ENCODE peak calls at places on chromosomes 12 and 14, in four cellular contexts. A is activated effector memory CD4-positive, alpha-beta T cell treated with Interleukin-2 at 50 U/mL for 16 hours; F is C1 segment of cervical spinal cord; T is RWPE1. L is an unnamed sample.

GRCh38 chr12:129025055-129025454 is 171.8 kb downstream of the GLT1D1 start:
- DNase-seq in F (no peak), A (no peak), T (no peak), L (no peak)

GRCh38 chr12:48859607-48860006 is 6.1 kb downstream of the RND1 start:
- DNase-seq in T (no peak), F (no peak), A (no peak), L (no peak)

GRCh38 chr14:63496837-63497400 is 46.3 kb downstream of the PPP2R5E start:
- DNase-seq in T (no peak), A (no peak), F (no peak), L (no peak)

GRCh38 chr12:105214670-105215375 is 21.2 kb downstream of the APPL2 start:
- DNase-seq in A (no peak), F (no peak), T (peak), L (peak)

GRCh38 chr14:54225457-54225856 is 171.3 kb upstream of the CDKN3 start:
- DNase-seq in F (no peak), A (no peak), T (no peak), L (no peak)

GRCh38 chr12:69097619-69098368 is 141.6 kb upstream of the CPSF6 start:
- DNase-seq in A (no peak), T (no peak), F (no peak), L (peak)

GRCh38 chr12:118058881-118059644 is 1.9 kb downstream of the WSB2 start:
- DNase-seq in T (no peak), A (no peak), F (no peak), L (no peak)

GRCh38 chr12:42679402-42679801 is 89.9 kb upstream of the PRICKLE1 start:
- DNase-seq in A (no peak), F (no peak), T (no peak), L (no peak)

GRCh38 chr12:121443193-121443829 is 43.4 kb downstream of the RNF34 start:
- DNase-seq in T (peak), F (peak), A (peak), L (peak)

GRCh38 chr14:54474232-54474793 is 14.5 kb downstream of the GMFB start:
- DNase-seq in T (no peak), F (no peak), A (no peak), L (no peak)

GRCh38 chr14:63276492-63277342 is 42.0 kb downstream of the GPHB5 start:
- DNase-seq in T (peak), A (no peak), F (no peak), L (peak)

GRCh38 chr12:62050785-62051184 is 209.4 kb upstream of the USP15 start:
- DNase-seq in T (no peak), A (no peak), F (no peak), L (no peak)